ENCODE peak calls at places on chromosomes 7 and 10, in four cellular contexts. X is NCI-H2171 treated with DMSO at 0.1 percent for 48 hours, C is astrocyte of the cerebellum, T is upper lobe of right lung. Y is an unnamed sample.

GRCh38 chr10:21501731-21502370 is 23.6 kb downstream of the SKIDA1 start:
- DNase-seq in X (no peak), C (no peak), T (no peak), Y (no peak)

GRCh38 chr10:14573666-14574261 is 200.9 kb downstream of the FAM107B start:
- DNase-seq in X (no peak), C (peak; percentile 11), T (no peak), Y (no peak)

GRCh38 chr10:15222511-15222910 is 54.0 kb upstream of the NMT2 start:
- DNase-seq in X (no peak), C (no peak), T (no peak), Y (no peak)

GRCh38 chr7:55488804-55489340 is 83.4 kb downstream of the VOPP1 start:
- DNase-seq in X (no peak), C (no peak), T (no peak), Y (no peak)

GRCh38 chr7:70698219-70698832 is 433.6 kb upstream of the GALNT17 start:
- DNase-seq in X (peak; percentile 81), C (peak; percentile 52), T (no peak), Y (peak; percentile 57)

GRCh38 chr10:122331615-122332446 is 42.7 kb upstream of the PLEKHA1 start:
- DNase-seq in X (no peak), C (no peak), T (no peak), Y (no peak)

GRCh38 chr10:11906714-11907113 is 83.6 kb downstream of the PROSER2 start:
- DNase-seq in X (no peak), C (no peak), T (no peak), Y (no peak)

GRCh38 chr7:107150375-107151073 is 18.3 kb upstream of the HBP1 start:
- DNase-seq in X (peak; percentile 73), C (peak; percentile 68), T (no peak), Y (peak; percentile 76)

GRCh38 chr10:11138634-11139033 is 121.0 kb downstream of the CELF2 start:
- DNase-seq in X (no peak), C (no peak), T (no peak), Y (no peak)

GRCh38 chr10:25226775-25227682 is 52.2 kb downstream of the GPR158 start:
- DNase-seq in X (peak; percentile 1), C (peak; percentile 51), T (no peak), Y (no peak)

GRCh38 chr10:59284111-59284975 is 78.0 kb downstream of the FAM13C start:
- DNase-seq in X (no peak), C (no peak), T (no peak), Y (no peak)

GRCh38 chr7:2524808-2525140 is 5.2 kb downstream of the LFNG start:
- DNase-seq in X (no peak), C (no peak), T (no peak), Y (no peak)

GRCh38 chr10:77574436-77574835 is 63.2 kb downstream of the KCNMA1 start:
- DNase-seq in X (no peak), C (no peak), T (no peak), Y (no peak)

GRCh38 chr10:119778776-119779445 is 53.1 kb downstream of the INPP5F start:
- DNase-seq in X (no peak), C (no peak), T (no peak), Y (no peak)

GRCh38 chr10:30959855-30960247 is 71.8 kb downstream of the ZNF438 start:
- DNase-seq in X (no peak), C (no peak), T (no peak), Y (no peak)

GRCh38 chr7:68547181-68547580 is 1051.1 kb upstream of the AUTS2 start:
- DNase-seq in X (no peak), C (no peak), T (no peak), Y (no peak)

GRCh38 chr10:88149906-88150305 is 286.5 kb downstream of the PTEN start:
- DNase-seq in X (no peak), C (no peak), T (no peak), Y (no peak)

GRCh38 chr7:90213521-90213920 is 2.0 kb downstream of the STEAP2 start:
- DNase-seq in X (no peak), C (no peak), T (no peak), Y (no peak)

GRCh38 chr7:117202511-117202910 is 120.3 kb downstream of the WNT2 start:
- DNase-seq in X (no peak), C (no peak), T (no peak), Y (no peak)

GRCh38 chr10:132251928-132252327 is 55.8 kb downstream of the STK32C start:
- DNase-seq in X (no peak), C (no peak), T (no peak), Y (no peak)

GRCh38 chr10:124323145-124323725 is 95.5 kb downstream of the OAT start:
- DNase-seq in X (no peak), C (no peak), T (peak; percentile 23), Y (no peak)

Y was measured in CD8-positive, alpha-beta memory T cell.